ENCODE peak calls at places on chromosomes 6 and 20, in seven cellular contexts. One of them, this sample, is unnamed.

GRCh38 chr20:18790787-18791186 is 22.8 kb upstream of the SCP2D1 start:
- DNase-seq in AG10803: no peak
- DNase-seq in DMS 273 treated with DMSO at 0.1 percent for 48 hours: no peak
- DNase-seq in psoas muscle: no peak
- DNase-seq in nephron progenitor cell: no peak
- DNase-seq in Caki2: no peak
- DNase-seq in stimulated activated CD4-positive, alpha-beta T cell treated with anti-CD3 and anti-CD28 coated beads, Interleukin-12 subunit alpha, Interleukin-12 subunit beta, amount 100 ng/mL, for 48 hours: no peak
- DNase-seq in this sample: no peak

GRCh38 chr6:169738204-169738971 is 13.0 kb downstream of the DYNLT2 start:
- DNase-seq in AG10803: peak
- DNase-seq in DMS 273 treated with DMSO at 0.1 percent for 48 hours: peak
- DNase-seq in psoas muscle: peak
- DNase-seq in nephron progenitor cell: peak
- DNase-seq in Caki2: no peak
- DNase-seq in stimulated activated CD4-positive, alpha-beta T cell treated with anti-CD3 and anti-CD28 coated beads, Interleukin-12 subunit alpha, Interleukin-12 subunit beta, amount 100 ng/mL, for 48 hours: no peak
- DNase-seq in this sample: no peak

GRCh38 chr6:158856261-158856660 is 37.1 kb upstream of the EZR start:
- DNase-seq in AG10803: no peak
- DNase-seq in DMS 273 treated with DMSO at 0.1 percent for 48 hours: no peak
- DNase-seq in psoas muscle: no peak
- DNase-seq in nephron progenitor cell: no peak
- DNase-seq in Caki2: no peak
- DNase-seq in stimulated activated CD4-positive, alpha-beta T cell treated with anti-CD3 and anti-CD28 coated beads, Interleukin-12 subunit alpha, Interleukin-12 subunit beta, amount 100 ng/mL, for 48 hours: no peak
- DNase-seq in this sample: no peak

GRCh38 chr6:85714893-85715530 is 72.3 kb upstream of the SYNCRIP start:
- DNase-seq in AG10803: no peak
- DNase-seq in DMS 273 treated with DMSO at 0.1 percent for 48 hours: no peak
- DNase-seq in psoas muscle: peak
- DNase-seq in nephron progenitor cell: no peak
- DNase-seq in Caki2: no peak
- DNase-seq in stimulated activated CD4-positive, alpha-beta T cell treated with anti-CD3 and anti-CD28 coated beads, Interleukin-12 subunit alpha, Interleukin-12 subunit beta, amount 100 ng/mL, for 48 hours: no peak
- DNase-seq in this sample: no peak

GRCh38 chr6:116714296-116714695 is 33.3 kb downstream of the KPNA5 start:
- DNase-seq in AG10803: no peak
- DNase-seq in DMS 273 treated with DMSO at 0.1 percent for 48 hours: no peak
- DNase-seq in psoas muscle: no peak
- DNase-seq in nephron progenitor cell: no peak
- DNase-seq in Caki2: no peak
- DNase-seq in stimulated activated CD4-positive, alpha-beta T cell treated with anti-CD3 and anti-CD28 coated beads, Interleukin-12 subunit alpha, Interleukin-12 subunit beta, amount 100 ng/mL, for 48 hours: no peak
- DNase-seq in this sample: no peak

GRCh38 chr20:37218976-37219375 is 39.6 kb upstream of the MROH8 start:
- DNase-seq in AG10803: no peak
- DNase-seq in DMS 273 treated with DMSO at 0.1 percent for 48 hours: no peak
- DNase-seq in psoas muscle: no peak
- DNase-seq in nephron progenitor cell: no peak
- DNase-seq in Caki2: no peak
- DNase-seq in stimulated activated CD4-positive, alpha-beta T cell treated with anti-CD3 and anti-CD28 coated beads, Interleukin-12 subunit alpha, Interleukin-12 subunit beta, amount 100 ng/mL, for 48 hours: no peak
- DNase-seq in this sample: no peak

GRCh38 chr6:7052441-7052936 is 55.3 kb upstream of the RREB1 start:
- DNase-seq in AG10803: peak
- DNase-seq in DMS 273 treated with DMSO at 0.1 percent for 48 hours: no peak
- DNase-seq in psoas muscle: peak
- DNase-seq in nephron progenitor cell: peak
- DNase-seq in Caki2: no peak
- DNase-seq in stimulated activated CD4-positive, alpha-beta T cell treated with anti-CD3 and anti-CD28 coated beads, Interleukin-12 subunit alpha, Interleukin-12 subunit beta, amount 100 ng/mL, for 48 hours: no peak
- DNase-seq in this sample: peak

GRCh38 chr20:63830821-63831593 is at the start of gene ZBTB46:
- DNase-seq in AG10803: peak
- DNase-seq in DMS 273 treated with DMSO at 0.1 percent for 48 hours: no peak
- DNase-seq in psoas muscle: peak
- DNase-seq in nephron progenitor cell: peak
- DNase-seq in Caki2: no peak
- DNase-seq in stimulated activated CD4-positive, alpha-beta T cell treated with anti-CD3 and anti-CD28 coated beads, Interleukin-12 subunit alpha, Interleukin-12 subunit beta, amount 100 ng/mL, for 48 hours: no peak
- DNase-seq in this sample: no peak

GRCh38 chr20:19095762-19096161 is 116.7 kb upstream of the SLC24A3 start:
- DNase-seq in AG10803: no peak
- DNase-seq in DMS 273 treated with DMSO at 0.1 percent for 48 hours: no peak
- DNase-seq in psoas muscle: no peak
- DNase-seq in nephron progenitor cell: no peak
- DNase-seq in Caki2: no peak
- DNase-seq in stimulated activated CD4-positive, alpha-beta T cell treated with anti-CD3 and anti-CD28 coated beads, Interleukin-12 subunit alpha, Interleukin-12 subunit beta, amount 100 ng/mL, for 48 hours: no peak
- DNase-seq in this sample: no peak

GRCh38 chr6:41155132-41155805 is 1.1 kb upstream of the TREML1 start:
- DNase-seq in AG10803: no peak
- DNase-seq in DMS 273 treated with DMSO at 0.1 percent for 48 hours: no peak
- DNase-seq in psoas muscle: no peak
- DNase-seq in nephron progenitor cell: no peak
- DNase-seq in Caki2: no peak
- DNase-seq in stimulated activated CD4-positive, alpha-beta T cell treated with anti-CD3 and anti-CD28 coated beads, Interleukin-12 subunit alpha, Interleukin-12 subunit beta, amount 100 ng/mL, for 48 hours: no peak
- DNase-seq in this sample: no peak

GRCh38 chr6:144582939-144583613 is 297.9 kb downstream of the UTRN start:
- DNase-seq in AG10803: no peak
- DNase-seq in DMS 273 treated with DMSO at 0.1 percent for 48 hours: no peak
- DNase-seq in psoas muscle: peak
- DNase-seq in nephron progenitor cell: peak
- DNase-seq in Caki2: no peak
- DNase-seq in stimulated activated CD4-positive, alpha-beta T cell treated with anti-CD3 and anti-CD28 coated beads, Interleukin-12 subunit alpha, Interleukin-12 subunit beta, amount 100 ng/mL, for 48 hours: peak
- DNase-seq in this sample: no peak

This sample was measured in suprapubic skin.